ENCODE peak calls at places on chromosome X, in six cellular contexts. W is HepG2, O is SK-N-SH, X is GM12878, E is K562, F is H1. G is an unnamed sample.

GRCh38 chrX:21934414-21934813 is 6.1 kb upstream of the SMS start:
- DNase-seq in X (no peak), W (no peak), F (no peak), O (no peak), E (no peak), G (no peak)

GRCh38 chrX:69361286-69361926 is 142.7 kb upstream of the NALF2 start:
- DNase-seq in F (no peak), W (no peak), X (no peak), E (no peak), O (peak), G (no peak)

GRCh38 chrX:11664211-11664888 is 1.4 kb downstream of the ARHGAP6 start:
- DNase-seq in F (no peak), O (peak), W (no peak), E (no peak), X (no peak), G (no peak)

GRCh38 chrX:135931644-135932487 is 38.4 kb downstream of the SAGE1 start:
- DNase-seq in O (peak), E (peak), X (no peak), F (peak), W (peak), G (peak)

GRCh38 chrX:16465081-16465876 is 184.7 kb upstream of the S100G start:
- DNase-seq in F (no peak), O (no peak), E (no peak), W (no peak), X (no peak), G (no peak)

GRCh38 chrX:119190251-119190651 is 45.8 kb upstream of the PGRMC1 start:
- DNase-seq in X (no peak), O (no peak), E (no peak), F (no peak), W (no peak), G (no peak)

GRCh38 chrX:675896-676295 is 45.3 kb downstream of the SHOX start:
- DNase-seq in X (no peak), F (no peak), O (no peak), E (no peak), W (no peak), G (no peak)

GRCh38 chrX:16786139-16786790 is at the start of gene TXLNG:
- DNase-seq in O (peak), E (peak), W (peak), X (peak), F (peak), G (peak)

GRCh38 chrX:23694606-23695005 is 27.3 kb downstream of the PRDX4 start:
- DNase-seq in X (peak), E (peak), W (peak), O (peak), F (no peak), G (no peak)
- TF ChIP-seq GABPA in X (no peak), E (no peak), W (no peak), O (no peak), F (no peak), G (no peak)

DNA sequence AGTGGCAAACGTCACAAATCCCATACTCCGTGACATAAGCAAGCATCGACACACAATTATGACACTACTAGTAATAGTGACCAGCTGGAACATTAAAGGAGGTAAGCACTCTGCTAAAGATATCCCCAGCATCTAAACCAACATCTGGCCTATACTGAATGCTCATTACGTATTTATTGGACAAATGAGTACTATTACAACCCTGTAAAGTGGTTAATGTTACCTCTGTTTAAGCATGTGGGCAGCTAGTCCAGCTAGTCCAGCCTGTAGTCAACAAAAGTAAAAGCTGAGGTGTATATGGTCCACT is 419 bp upstream of the RPGR start:
- DNase-seq in O (no peak), E (no peak), F (no peak), X (no peak), W (no peak), G (no peak)
- H3K4me3 ChIP-seq in O (peak), E (peak), F (no peak), X (peak), W (peak), G (peak)

GRCh38 chrX:129622757-129623301 is 31.9 kb downstream of the APLN start:
- DNase-seq in X (no peak), O (no peak), F (peak), W (no peak), E (no peak), G (no peak)
- TF ChIP-seq GABPA in X (no peak), O (no peak), F (no peak), W (no peak), E (no peak), G (no peak)

DNA sequence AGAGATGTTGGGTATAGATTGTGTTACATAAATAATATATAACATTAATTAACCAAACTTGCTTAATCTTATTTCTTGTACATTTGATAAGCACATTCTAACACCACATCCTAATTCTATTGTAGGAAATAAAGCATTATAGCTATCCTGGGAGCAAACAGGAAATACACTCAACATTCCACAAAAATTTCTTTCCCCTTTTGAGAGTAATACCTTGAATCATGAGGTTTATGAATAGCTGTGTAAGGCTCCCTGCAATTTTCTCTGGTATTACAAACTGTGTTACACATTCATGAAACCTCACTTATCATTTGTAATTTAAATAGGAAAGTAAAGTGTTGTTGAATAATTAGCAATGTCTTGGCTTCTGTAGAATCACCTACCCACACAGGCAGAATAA is 95.1 kb downstream of the TMEM47 start:
- DNase-seq in F (no peak), X (no peak), W (no peak), E (no peak), O (no peak), G (no peak)
- H3K4me3 ChIP-seq in F (no peak), X (no peak), W (no peak), E (no peak), O (no peak), G (no peak)

GRCh38 chrX:40207626-40208025 is 109.9 kb upstream of the BCOR start:
- DNase-seq in F (no peak), E (peak), O (no peak), X (no peak), W (no peak), G (peak)
- TF ChIP-seq GABPA in F (no peak), E (no peak), O (no peak), X (no peak), W (no peak), G (no peak)

G was measured in HL-60.